ENCODE peak calls at places on chromosome 6, in four cellular contexts. I, O, G and A are unnamed samples.

GRCh38 chr6:157976345-157977175 is 5.1 kb upstream of the SYNJ2 start:
- DNase-seq in I (no peak), O (no peak), G (no peak), A (no peak)

GRCh38 chr6:125949069-125949468 is 7.5 kb upstream of the HINT3 start:
- DNase-seq in I (no peak), O (no peak), G (no peak), A (no peak)

GRCh38 chr6:15593798-15594197 is 69.0 kb downstream of the DTNBP1 start:
- DNase-seq in I (no peak), O (no peak), G (no peak), A (no peak)

GRCh38 chr6:31898200-31899011 is 908 bp upstream of the EHMT2 start:
- DNase-seq in I (peak), O (no peak), G (peak), A (peak)

GRCh38 chr6:154675602-154676088 is 57.6 kb upstream of the SCAF8 start:
- DNase-seq in I (peak), O (peak), G (peak), A (peak)

GRCh38 chr6:66930559-66931290 is 1223.7 kb upstream of the EYS start:
- DNase-seq in I (peak), O (no peak), G (no peak), A (no peak)

GRCh38 chr6:27178001-27178730 is 69.3 kb upstream of the PRSS16 start:
- DNase-seq in I (peak), O (peak), G (peak), A (peak)

GRCh38 chr6:24909281-24910216 is 26.2 kb downstream of the RIPOR2 start:
- DNase-seq in I (no peak), O (no peak), G (no peak), A (peak)

GRCh38 chr6:163707385-163708355 is 293.2 kb downstream of the QKI start:
- DNase-seq in I (no peak), O (no peak), G (no peak), A (peak)

GRCh38 chr6:42010185-42010872 is 40.0 kb upstream of the TAF8 start:
- DNase-seq in I (peak), O (no peak), G (no peak), A (peak)

GRCh38 chr6:116633685-116634084 is 17.4 kb downstream of the RSPH4A start:
- DNase-seq in I (no peak), O (no peak), G (peak), A (peak)

GRCh38 chr6:40373267-40373666 is 213.9 kb downstream of the LRFN2 start:
- DNase-seq in I (no peak), O (no peak), G (no peak), A (no peak)

GRCh38 chr6:53066059-53066406 is 829 bp downstream of the FBXO9 start:
- DNase-seq in I (no peak), O (no peak), G (peak), A (no peak)

GRCh38 chr6:43698584-43699349 is 11.2 kb upstream of the MRPS18A start:
- DNase-seq in I (peak), O (no peak), G (peak), A (no peak)

GRCh38 chr6:166515072-166515810 is 71.2 kb downstream of the RAMACL start:
- DNase-seq in I (peak), O (peak), G (no peak), A (peak)

GRCh38 chr6:144855812-144856531 is 570.8 kb downstream of the UTRN start:
- DNase-seq in I (no peak), O (no peak), G (no peak), A (no peak)

GRCh38 chr6:170107606-170108222 is 183.2 kb downstream of the DLL1 start:
- DNase-seq in I (no peak), O (no peak), G (peak), A (no peak)

GRCh38 chr6:170034294-170034693 is 256.6 kb downstream of the DLL1 start:
- DNase-seq in I (no peak), O (peak), G (peak), A (no peak)

GRCh38 chr6:63635165-63635562 is 438 bp upstream of the PHF3 start:
- DNase-seq in I (no peak), O (no peak), G (no peak), A (peak)

GRCh38 chr6:136173519-136174507 is 76.3 kb downstream of the MTFR2 start:
- DNase-seq in I (no peak), O (no peak), G (peak), A (no peak)

GRCh38 chr6:169589699-169590257 is 112.1 kb downstream of the WDR27 start:
- DNase-seq in I (peak), O (no peak), G (no peak), A (no peak)

GRCh38 chr6:28816909-28817807 is 106.6 kb downstream of the TRIM27 start:
- DNase-seq in I (peak), O (no peak), G (no peak), A (peak)

GRCh38 chr6:33717857-33718552 is 6.5 kb upstream of the UQCC2 start:
- DNase-seq in I (no peak), O (no peak), G (peak), A (no peak)

GRCh38 chr6:15329154-15329781 is 83.4 kb downstream of the JARID2 start:
- DNase-seq in I (peak), O (no peak), G (no peak), A (no peak)

GRCh38 chr6:313917-314316 is 21.6 kb downstream of the DUSP22 start:
- DNase-seq in I (no peak), O (no peak), G (no peak), A (peak)

GRCh38 chr6:36443951-36444428 is 1.2 kb downstream of the KCTD20 start:
- DNase-seq in I (peak), O (no peak), G (no peak), A (peak)

GRCh38 chr6:145031001-145031400 is 704.3 kb downstream of the EPM2A start:
- DNase-seq in I (peak), O (no peak), G (no peak), A (no peak)

GRCh38 chr6:125014157-125014957 is 52.1 kb downstream of the RNF217 start:
- DNase-seq in I (peak), O (no peak), G (no peak), A (no peak)

GRCh38 chr6:7933794-7934193 is 23.2 kb upstream of the TXNDC5 start:
- DNase-seq in I (no peak), O (no peak), G (no peak), A (no peak)

GRCh38 chr6:118652051-118652699 is 784 bp upstream of the CEP85L start:
- DNase-seq in I (no peak), O (no peak), G (no peak), A (peak)

GRCh38 chr6:41371461-41371991 is 36.1 kb downstream of the NCR2 start:
- DNase-seq in I (no peak), O (no peak), G (no peak), A (peak)

DNA sequence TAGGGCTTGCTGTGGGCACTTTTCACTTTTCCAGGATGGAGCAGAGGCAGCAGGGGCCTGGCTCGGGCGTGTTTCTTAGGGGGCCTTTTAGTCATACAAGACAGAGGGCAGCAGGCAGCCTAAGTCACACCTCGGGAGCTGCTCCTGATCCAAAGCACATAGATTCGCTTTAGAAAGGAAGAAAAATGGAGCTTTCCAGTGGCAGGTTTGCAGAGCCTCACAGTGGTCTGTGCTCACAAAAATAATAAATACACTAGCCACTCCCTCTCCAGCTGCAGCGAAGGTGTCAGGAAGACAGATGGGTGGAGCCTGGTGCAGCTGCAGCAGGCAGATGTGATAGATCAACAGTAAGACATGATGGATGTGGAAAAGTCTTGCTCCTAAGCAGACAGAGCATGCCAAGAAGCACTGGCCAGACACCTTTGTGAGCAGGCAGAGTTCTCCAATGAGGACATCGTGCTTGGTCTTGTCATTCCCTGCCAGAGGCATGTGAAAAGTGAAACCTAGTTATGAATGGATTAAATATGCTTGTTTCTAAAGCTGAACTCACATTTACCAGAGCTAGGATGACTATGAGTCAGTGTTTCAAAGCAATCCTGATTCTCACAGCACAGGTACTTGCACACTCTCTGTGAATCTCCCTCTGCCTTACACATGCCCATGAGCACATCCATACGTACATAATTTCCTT is 111.4 kb downstream of the SCML4 start:
- DNase-seq in I (peak), O (no peak), G (no peak), A (no peak)
- H3K4me3 ChIP-seq in I (no peak), O (no peak), G (no peak), A (no peak)

GRCh38 chr6:4714961-4715501 is 61.2 kb upstream of the CDYL start:
- DNase-seq in I (peak), O (no peak), G (no peak), A (no peak)

GRCh38 chr6:4717856-4718255 is 58.3 kb upstream of the CDYL start:
- DNase-seq in I (no peak), O (no peak), G (no peak), A (no peak)

GRCh38 chr6:4723383-4723782 is 52.8 kb upstream of the CDYL start:
- DNase-seq in I (no peak), O (no peak), G (no peak), A (peak)

DNA sequence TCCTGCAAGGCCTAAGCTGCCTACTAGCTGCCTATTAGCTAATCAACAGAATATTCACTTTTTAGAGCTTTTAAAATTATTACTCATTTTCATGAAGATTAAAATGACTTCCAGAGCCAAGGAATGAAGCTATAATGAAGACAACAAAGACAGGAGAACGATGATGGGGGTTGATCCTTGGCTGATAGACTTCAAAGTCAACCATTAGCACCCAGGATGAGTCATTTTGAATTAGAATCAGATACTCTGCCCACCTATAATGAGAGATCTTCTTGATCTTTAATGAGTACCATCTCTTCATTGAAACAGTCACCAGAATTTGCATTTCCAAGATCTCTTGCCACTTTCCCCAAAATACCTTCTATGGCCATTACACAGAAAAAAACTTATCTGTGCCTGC is 56.7 kb upstream of the CDYL start:
- DNase-seq in I (no peak), O (no peak), G (no peak), A (no peak)
- H3K4me3 ChIP-seq in I (no peak), O (no peak), G (no peak), A (no peak)

DNA sequence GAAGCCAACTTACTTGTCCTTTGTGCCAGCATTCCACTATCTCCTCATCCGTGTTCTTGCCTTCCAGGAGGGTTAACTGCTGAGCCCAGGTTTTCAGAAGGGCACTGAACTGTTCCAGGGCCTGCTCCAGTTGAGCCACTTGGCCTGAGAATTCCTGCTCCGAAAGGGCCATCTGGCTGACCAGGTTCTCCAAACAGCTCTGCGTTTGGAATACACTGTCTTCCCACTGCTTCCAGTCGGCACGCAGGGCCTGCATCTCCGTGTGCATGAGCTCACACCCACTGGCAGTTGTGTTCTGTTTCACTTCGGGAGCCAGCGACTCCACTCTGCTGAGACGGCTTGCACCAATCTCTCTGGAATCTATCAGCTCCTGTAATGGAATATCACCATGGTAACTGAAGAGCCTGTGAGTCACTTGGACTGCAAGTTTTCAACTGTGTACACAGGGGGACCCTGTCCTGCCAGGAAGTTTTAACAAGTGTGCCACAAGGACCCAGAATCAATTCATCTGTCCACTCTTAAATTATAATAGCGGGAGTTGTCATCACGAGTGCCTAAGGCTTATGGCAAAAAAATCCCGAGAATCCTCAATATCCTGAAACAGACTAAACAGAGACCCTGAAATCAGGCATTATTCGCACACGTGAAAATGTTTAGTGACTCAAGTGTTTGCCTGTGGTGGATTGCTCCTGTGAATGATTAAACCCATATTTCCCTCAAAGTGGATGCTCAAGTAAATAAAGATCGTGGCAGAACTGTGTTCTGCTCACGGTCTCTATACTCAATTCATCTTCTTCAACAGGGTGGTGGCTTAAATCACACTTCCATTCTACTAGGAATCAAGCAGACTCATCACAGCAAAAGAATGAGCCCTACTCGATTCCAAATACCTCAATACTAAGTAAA is 255.9 kb downstream of the SYNE1 start:
- DNase-seq in I (peak), O (peak), G (peak), A (no peak)
- H3K4me3 ChIP-seq in I (peak), O (peak), G (no peak), A (no peak)

DNA sequence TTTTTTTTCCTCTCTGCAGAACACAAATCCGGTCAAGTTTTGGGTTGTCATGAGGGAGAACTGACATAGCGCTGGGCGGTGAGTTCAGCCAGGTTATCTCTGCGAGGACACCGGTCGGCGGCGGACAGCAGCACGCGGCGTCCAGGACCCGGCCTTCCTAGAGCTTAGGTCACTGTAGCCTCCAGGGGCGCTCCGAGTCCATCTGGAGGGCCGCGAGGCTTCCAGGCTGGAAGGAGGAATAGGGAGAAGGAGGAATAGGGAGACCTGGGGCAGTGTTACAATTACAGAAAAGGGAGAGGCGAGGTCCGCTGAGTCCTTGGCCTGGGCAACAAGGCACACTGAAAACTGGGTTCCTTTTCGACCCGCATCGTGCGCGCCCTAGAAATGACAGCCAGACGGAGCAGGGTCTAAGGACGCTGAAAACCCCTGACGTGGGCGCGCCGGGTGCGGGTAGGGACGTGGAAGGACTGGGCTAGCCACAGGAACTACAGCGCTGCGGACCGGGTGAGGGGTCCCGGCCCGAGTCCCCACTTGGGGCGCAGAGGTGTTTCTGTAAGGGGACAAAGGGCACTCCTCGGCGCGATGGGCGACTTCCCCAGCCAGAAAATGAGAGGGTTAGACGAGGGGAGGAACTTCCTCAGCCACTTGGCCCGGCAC is 536 bp upstream of the FNDC1 start:
- DNase-seq in I (no peak), O (no peak), G (no peak), A (peak)
- H3K4me3 ChIP-seq in I (no peak), O (no peak), G (no peak), A (peak)

GRCh38 chr6:12001004-12001705 is 11.0 kb upstream of the HIVEP1 start:
- DNase-seq in I (no peak), O (no peak), G (no peak), A (no peak)
- H3K4me3 ChIP-seq in I (no peak), O (no peak), G (no peak), A (no peak)

DNA sequence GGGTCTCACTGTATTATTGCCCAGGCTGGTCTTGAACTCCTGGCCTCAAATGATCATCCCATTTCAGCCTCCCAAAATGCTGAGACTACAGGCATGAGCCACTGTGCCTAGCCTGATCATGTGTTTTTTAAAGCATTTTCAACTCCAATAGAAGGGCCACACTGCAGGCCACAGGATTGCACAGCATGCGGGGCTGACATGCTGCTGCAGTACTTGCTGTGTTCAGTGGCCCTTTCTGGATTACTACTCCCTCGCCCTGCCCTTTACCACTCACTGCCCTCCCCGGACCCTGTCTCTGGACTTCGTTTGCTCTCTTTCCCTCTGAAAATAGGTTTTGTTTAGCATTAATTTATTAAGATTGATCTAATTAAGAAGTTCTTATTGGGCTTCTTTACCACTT is 37.3 kb downstream of the HECA start:
- DNase-seq in I (no peak), O (no peak), G (no peak), A (no peak)
- H3K4me3 ChIP-seq in I (no peak), O (no peak), G (no peak), A (no peak)

GRCh38 chr6:129708496-129709216 is 1.3 kb downstream of the ARHGAP18 start:
- DNase-seq in I (no peak), O (no peak), G (no peak), A (no peak)
- H3K4me3 ChIP-seq in I (no peak), O (peak), G (peak), A (no peak)